ENCODE peak calls at places on chromosomes 6 and 20, in six cellular contexts. C is stimulated activated CD4-positive, alpha-beta T cell treated with anti-CD3 and anti-CD28 coated beads, Interleukin-2, amount 100 ng/mL, for 48 hours; A is omental fat pad; F is A549; D is fibroblast of the aortic adventitia; T is A172. N is an unnamed sample.
A peak's percentile ranks its signal among the peaks of the same experiment; 100 is the strongest.

GRCh38 chr6:73041051-73041450 is 184.2 kb downstream of the KHDC1L start:
- DNase-seq in A (no peak), C (no peak), T (peak; percentile 28), D (no peak), F (no peak), N (no peak)

GRCh38 chr20:57698191-57698866 is 11.5 kb downstream of the PMEPA1 start:
- DNase-seq in C (peak; percentile 62), F (peak; percentile 95), D (peak; percentile 95), T (peak; percentile 99), A (no peak), N (no peak)

GRCh38 chr6:87979737-87980136 is 67.9 kb upstream of the SPACA1 start:
- DNase-seq in C (no peak), F (no peak), A (no peak), T (no peak), D (no peak), N (no peak)

GRCh38 chr6:13913226-13914001 is 11.3 kb upstream of the RNF182 start:
- DNase-seq in F (no peak), T (no peak), A (no peak), D (no peak), C (no peak), N (no peak)

GRCh38 chr6:19663479-19663878 is 173.7 kb upstream of the ID4 start:
- DNase-seq in C (no peak), A (no peak), T (no peak), D (no peak), F (no peak), N (no peak)

GRCh38 chr6:168196881-168197635 is 118.0 kb upstream of the FRMD1 start:
- DNase-seq in C (no peak), T (no peak), F (no peak), D (no peak), A (no peak), N (no peak)

GRCh38 chr6:46078294-46078693 is 51.5 kb upstream of the ENPP4 start:
- DNase-seq in T (no peak), F (no peak), D (no peak), A (no peak), C (peak; percentile 16), N (no peak)

GRCh38 chr20:32474967-32475819 is 109.9 kb downstream of the NOL4L start:
- DNase-seq in C (no peak), D (peak; percentile 95), A (no peak), F (peak; percentile 83), T (peak; percentile 97), N (no peak)

GRCh38 chr6:35049885-35050284 is 91.3 kb downstream of the TCP11 start:
- DNase-seq in F (no peak), T (no peak), D (peak; percentile 33), C (no peak), A (no peak), N (no peak)

GRCh38 chr6:21664263-21665081 is 70.9 kb downstream of the SOX4 start:
- DNase-seq in T (peak; percentile 20), C (no peak), F (peak; percentile 15), D (peak; percentile 15), A (no peak), N (no peak)

GRCh38 chr6:98678481-98678880 is 155.9 kb upstream of the POU3F2 start:
- DNase-seq in T (no peak), D (no peak), F (no peak), C (no peak), A (no peak), N (no peak)

GRCh38 chr6:34140075-34140474 is 5.8 kb downstream of the GRM4 start:
- DNase-seq in A (no peak), D (no peak), F (no peak), C (no peak), T (no peak), N (no peak)

GRCh38 chr6:16320533-16321340 is 82.3 kb downstream of the GMPR start:
- DNase-seq in T (no peak), C (no peak), D (no peak), A (no peak), F (no peak), N (no peak)

GRCh38 chr6:64437996-64438395 is 802.4 kb downstream of the PHF3 start:
- DNase-seq in D (no peak), F (no peak), A (no peak), T (no peak), C (no peak), N (no peak)

GRCh38 chr6:15783484-15783883 is 120.7 kb upstream of the DTNBP1 start:
- DNase-seq in A (no peak), T (no peak), C (no peak), F (no peak), D (no peak), N (no peak)

GRCh38 chr20:50783390-50783789 is 11.5 kb upstream of the BCAS4 start:
- DNase-seq in A (no peak), D (no peak), F (no peak), C (no peak), T (no peak), N (no peak)

N was measured in LNCaP clone FGC.